ENCODE peak calls at places on chromosomes 6 and 20, in ten cellular contexts. U is neural progenitor cell; P is GM18507; L is stimulated activated CD4-positive, alpha-beta T cell treated with anti-CD3 and anti-CD28 coated beads, Interleukin-2, amount 100 ng/mL, for 48 hours; F is M059J; A is stimulated activated CD8-positive, alpha-beta memory T cell treated with anti-CD3 and anti-CD28 coated beads, Interleukin-2, amount 100 ng/mL, for 1 hour; T is SK-N-SH; I is mesothelial cell of epicardium; S is stimulated activated naive CD4-positive, alpha-beta T cell; V is tibial artery. D is an unnamed sample.
A peak's percentile ranks its signal among the peaks of the same experiment; 100 is the strongest.

GRCh38 chr6:39193201-39193791 is 36.0 kb downstream of the KCNK5 start:
- DNase-seq in U (peak; percentile 76), P (no peak), L (no peak), F (no peak), A (no peak), T (no peak), I (no peak), S (no peak), V (no peak), D (no peak)

GRCh38 chr6:78192057-78192456 is 539.2 kb downstream of the MEI4 start:
- DNase-seq in U (no peak), P (no peak), L (no peak), F (no peak), A (no peak), T (no peak), I (no peak), S (no peak), V (no peak), D (no peak)

GRCh38 chr6:72984981-72985665 is 240.2 kb downstream of the KHDC1L start:
- DNase-seq in U (no peak), P (no peak), L (no peak), F (peak; percentile 51), A (no peak), T (no peak), I (no peak), S (no peak), V (no peak), D (no peak)

GRCh38 chr6:30940361-30941001 is at the start of gene MUCL3:
- DNase-seq in U (no peak), P (no peak), L (no peak), F (no peak), A (no peak), T (no peak), I (no peak), S (no peak), V (no peak), D (no peak)

GRCh38 chr6:56843476-56844349 is 111.2 kb upstream of the BEND6 start:
- DNase-seq in U (peak; percentile 94), P (peak; percentile 72), L (peak; percentile 53), F (peak; percentile 83), A (peak; percentile 21), T (peak; percentile 91), I (peak; percentile 47), S (peak; percentile 20), V (peak; percentile 76), D (no peak)

GRCh38 chr20:3782597-3782996 is 1.3 kb upstream of the SPEF1 start:
- DNase-seq in U (no peak), P (no peak), L (no peak), F (no peak), A (no peak), T (no peak), I (no peak), S (no peak), V (no peak), D (no peak)

GRCh38 chr6:116828983-116829382 is at the start of gene GPRC6A:
- DNase-seq in U (no peak), P (no peak), L (no peak), F (no peak), A (no peak), T (no peak), I (no peak), S (no peak), V (no peak), D (no peak)

GRCh38 chr6:130467146-130467545 is 101.3 kb downstream of the TMEM200A start:
- DNase-seq in U (no peak), P (no peak), L (no peak), F (peak; percentile 50), A (no peak), T (no peak), I (no peak), S (no peak), V (no peak), D (no peak)

GRCh38 chr6:13431861-13432465 is 55.4 kb downstream of the GFOD1 start:
- DNase-seq in U (no peak), P (no peak), L (peak; percentile 42), F (peak; percentile 73), A (no peak), T (no peak), I (no peak), S (no peak), V (no peak), D (no peak)

GRCh38 chr20:47355489-47356219 is 845 bp downstream of the ZMYND8 start:
- DNase-seq in U (peak; percentile 37), P (no peak), L (no peak), F (peak; percentile 50), A (no peak), T (no peak), I (no peak), S (peak; percentile 15), V (no peak), D (no peak)

GRCh38 chr6:11143394-11144371 is 32.2 kb upstream of the ERVFRD-1 start:
- DNase-seq in U (no peak), P (no peak), L (no peak), F (peak; percentile 96), A (no peak), T (no peak), I (no peak), S (no peak), V (peak; percentile 84), D (peak; percentile 82)

GRCh38 chr6:54598787-54599309 is 247.7 kb upstream of the FAM83B start:
- DNase-seq in U (no peak), P (no peak), L (no peak), F (no peak), A (no peak), T (no peak), I (no peak), S (no peak), V (no peak), D (no peak)

GRCh38 chr6:54681987-54682386 is 164.6 kb upstream of the FAM83B start:
- DNase-seq in U (no peak), P (no peak), L (no peak), F (peak; percentile 86), A (no peak), T (no peak), I (no peak), S (no peak), V (no peak), D (no peak)

GRCh38 chr6:30264731-30265130 is 51.5 kb upstream of the TRIM26 start:
- DNase-seq in U (no peak), P (no peak), L (no peak), F (peak; percentile 58), A (no peak), T (no peak), I (no peak), S (no peak), V (no peak), D (no peak)

GRCh38 chr20:53738945-53739798 is 145.5 kb upstream of the ZNF217 start:
- DNase-seq in U (no peak), P (no peak), L (no peak), F (peak; percentile 73), A (no peak), T (no peak), I (no peak), S (no peak), V (no peak), D (no peak)

GRCh38 chr6:169249057-169249456 is 4.6 kb downstream of the THBS2 start:
- DNase-seq in U (no peak), P (no peak), L (no peak), F (no peak), A (no peak), T (no peak), I (no peak), S (no peak), V (peak; percentile 16), D (peak; percentile 10)

GRCh38 chr6:124879992-124880355 is 82.3 kb upstream of the RNF217 start:
- DNase-seq in U (no peak), P (no peak), L (no peak), F (no peak), A (no peak), T (no peak), I (no peak), S (no peak), V (no peak), D (no peak)

GRCh38 chr6:21831531-21832291 is 238.2 kb downstream of the SOX4 start:
- DNase-seq in U (peak; percentile 54), P (no peak), L (no peak), F (peak; percentile 87), A (no peak), T (no peak), I (no peak), S (no peak), V (no peak), D (no peak)

GRCh38 chr20:45290677-45291355 is 15.8 kb upstream of the RBPJL start:
- DNase-seq in U (peak; percentile 84), P (peak; percentile 58), L (peak; percentile 71), F (peak; percentile 87), A (peak; percentile 37), T (peak; percentile 83), I (peak; percentile 52), S (peak; percentile 33), V (peak; percentile 85), D (peak; percentile 82)

GRCh38 chr6:23213193-23213592 is 643.8 kb downstream of the HDGFL1 start:
- DNase-seq in U (no peak), P (no peak), L (no peak), F (peak; percentile 46), A (no peak), T (no peak), I (no peak), S (no peak), V (no peak), D (no peak)

GRCh38 chr6:83853968-83854501 is 875 bp downstream of the RIPPLY2 start:
- DNase-seq in U (peak; percentile 52), P (no peak), L (no peak), F (no peak), A (no peak), T (peak; percentile 65), I (no peak), S (no peak), V (no peak), D (no peak)

GRCh38 chr20:7985916-7986315 is 33.6 kb downstream of the TMX4 start:
- DNase-seq in U (no peak), P (no peak), L (no peak), F (no peak), A (no peak), T (no peak), I (no peak), S (no peak), V (no peak), D (no peak)

GRCh38 chr20:51385941-51386530 is 156.5 kb downstream of the NFATC2 start:
- DNase-seq in U (peak; percentile 66), P (no peak), L (no peak), F (peak; percentile 57), A (no peak), T (peak; percentile 56), I (no peak), S (no peak), V (no peak), D (no peak)

GRCh38 chr6:5084787-5085637 is at the start of gene PPP1R3G:
- DNase-seq in U (peak; percentile 55), P (no peak), L (no peak), F (peak; percentile 65), A (no peak), T (peak; percentile 60), I (no peak), S (no peak), V (peak; percentile 51), D (no peak)

GRCh38 chr20:19932170-19932667 is 84.9 kb upstream of the NAA20 start:
- DNase-seq in U (no peak), P (no peak), L (no peak), F (peak; percentile 37), A (no peak), T (peak; percentile 16), I (no peak), S (no peak), V (peak; percentile 68), D (no peak)

GRCh38 chr6:7229376-7230326 is 83.3 kb downstream of the SSR1 start:
- DNase-seq in U (no peak), P (no peak), L (no peak), F (no peak), A (no peak), T (no peak), I (no peak), S (no peak), V (no peak), D (no peak)

GRCh38 chr20:61919239-61919638 is 146.4 kb downstream of the TAF4 start:
- DNase-seq in U (no peak), P (no peak), L (no peak), F (no peak), A (no peak), T (no peak), I (no peak), S (no peak), V (no peak), D (no peak)

GRCh38 chr6:122998403-122998965 is 2.4 kb downstream of the CLVS2 start:
- DNase-seq in U (no peak), P (no peak), L (no peak), F (no peak), A (no peak), T (no peak), I (no peak), S (no peak), V (no peak), D (no peak)